ENCODE peak calls at places on chromosomes 13 and 19, in ten cellular contexts. E is dorsolateral prefrontal cortex, D is fibroblast of lung, K is neuronal stem cell, C is AG04449, F is HFF-Myc, P is coronary artery, V is psoas muscle, R is upper lobe of right lung, S is astrocyte of the cerebellum. Y is an unnamed sample.

GRCh38 chr13:104809483-104809882 is 1726.0 kb downstream of the EFNB2 start:
- DNase-seq in E (no peak), D (peak), K (no peak), C (no peak), F (no peak), P (no peak), V (no peak), R (no peak), S (no peak), Y (no peak)

GRCh38 chr13:112951674-112952371 is 17.2 kb upstream of the MCF2L start:
- DNase-seq in E (no peak), D (no peak), K (no peak), C (no peak), F (no peak), P (no peak), V (no peak), R (no peak), S (no peak), Y (no peak)

GRCh38 chr19:28601723-28602440 is 611.1 kb downstream of the UQCRFS1 start:
- DNase-seq in E (no peak), D (no peak), K (no peak), C (no peak), F (no peak), P (no peak), V (no peak), R (no peak), S (no peak), Y (no peak)

GRCh38 chr19:4081441-4082129 is 14.9 kb upstream of the ZBTB7A start:
- DNase-seq in E (no peak), D (no peak), K (no peak), C (no peak), F (no peak), P (no peak), V (no peak), R (no peak), S (no peak), Y (no peak)

GRCh38 chr19:49136771-49137171 is 17.4 kb downstream of the PPFIA3 start:
- DNase-seq in E (no peak), D (no peak), K (no peak), C (no peak), F (no peak), P (no peak), V (no peak), R (no peak), S (no peak), Y (peak)

GRCh38 chr19:3479819-3480215 is 508 bp downstream of the SMIM24 start:
- DNase-seq in E (no peak), D (no peak), K (no peak), C (no peak), F (no peak), P (no peak), V (no peak), R (no peak), S (no peak), Y (no peak)

GRCh38 chr19:11763117-11763516 is 3.7 kb upstream of the ZNF441 start:
- DNase-seq in E (no peak), D (no peak), K (no peak), C (no peak), F (no peak), P (no peak), V (no peak), R (no peak), S (no peak), Y (no peak)

GRCh38 chr13:111629016-111629415 is 308.6 kb downstream of the TEX29 start:
- DNase-seq in E (no peak), D (no peak), K (no peak), C (no peak), F (no peak), P (no peak), V (no peak), R (no peak), S (no peak), Y (no peak)

GRCh38 chr13:107124730-107125129 is 556.8 kb upstream of the ARGLU1 start:
- DNase-seq in E (no peak), D (no peak), K (no peak), C (no peak), F (no peak), P (no peak), V (no peak), R (no peak), S (no peak), Y (no peak)

GRCh38 chr19:11821474-11821873 is 7.4 kb downstream of the ZNF440 start:
- DNase-seq in E (peak), D (peak), K (no peak), C (no peak), F (no peak), P (no peak), V (no peak), R (no peak), S (no peak), Y (peak)

GRCh38 chr19:44452367-44452766 is 4.1 kb upstream of the ZNF229 start:
- DNase-seq in E (no peak), D (no peak), K (no peak), C (no peak), F (no peak), P (no peak), V (no peak), R (no peak), S (no peak), Y (no peak)

GRCh38 chr19:703651-704446 is 4.9 kb upstream of the PALM start:
- DNase-seq in E (peak), D (no peak), K (peak), C (no peak), F (peak), P (no peak), V (peak), R (peak), S (no peak), Y (peak)

GRCh38 chr13:98033277-98034247 is 80.1 kb downstream of the IPO5 start:
- DNase-seq in E (no peak), D (peak), K (peak), C (peak), F (peak), P (no peak), V (no peak), R (no peak), S (peak), Y (peak)

GRCh38 chr19:6842871-6843607 is 44.3 kb upstream of the ADGRE1 start:
- DNase-seq in E (peak), D (no peak), K (no peak), C (no peak), F (no peak), P (no peak), V (no peak), R (no peak), S (no peak), Y (no peak)

GRCh38 chr13:48504606-48505369 is 28.1 kb downstream of the RCBTB2 start:
- DNase-seq in E (no peak), D (no peak), K (no peak), C (no peak), F (no peak), P (no peak), V (no peak), R (no peak), S (no peak), Y (no peak)

GRCh38 chr13:111629933-111630332 is 309.5 kb downstream of the TEX29 start:
- DNase-seq in E (no peak), D (no peak), K (no peak), C (no peak), F (no peak), P (no peak), V (no peak), R (no peak), S (no peak), Y (no peak)

GRCh38 chr13:48476215-48476614 is 56.7 kb downstream of the RCBTB2 start:
- DNase-seq in E (no peak), D (no peak), K (no peak), C (no peak), F (no peak), P (no peak), V (no peak), R (no peak), S (no peak), Y (no peak)

GRCh38 chr19:50736338-50736737 is 13.2 kb downstream of the CLEC11A start:
- DNase-seq in E (no peak), D (no peak), K (no peak), C (no peak), F (no peak), P (no peak), V (no peak), R (no peak), S (no peak), Y (no peak)

GRCh38 chr19:19642506-19643157 is 825 bp downstream of the GMIP start:
- DNase-seq in E (no peak), D (no peak), K (no peak), C (no peak), F (no peak), P (no peak), V (no peak), R (no peak), S (no peak), Y (no peak)

GRCh38 chr19:798415-799075 is 1.3 kb downstream of the PTBP1 start:
- DNase-seq in E (no peak), D (no peak), K (no peak), C (no peak), F (no peak), P (no peak), V (peak), R (no peak), S (no peak), Y (peak)

GRCh38 chr13:27034678-27035111 is 136.9 kb downstream of the USP12 start:
- DNase-seq in E (peak), D (no peak), K (no peak), C (no peak), F (no peak), P (no peak), V (no peak), R (no peak), S (no peak), Y (no peak)

GRCh38 chr13:111058796-111059506 is 56.2 kb upstream of the ARHGEF7 start:
- DNase-seq in E (no peak), D (no peak), K (no peak), C (no peak), F (no peak), P (no peak), V (no peak), R (no peak), S (no peak), Y (no peak)

GRCh38 chr13:60012503-60012902 is 151.2 kb downstream of the DIAPH3 start:
- DNase-seq in E (no peak), D (no peak), K (no peak), C (no peak), F (no peak), P (no peak), V (no peak), R (no peak), S (no peak), Y (no peak)

GRCh38 chr13:96338030-96338429 is 248.1 kb downstream of the HS6ST3 start:
- DNase-seq in E (no peak), D (no peak), K (no peak), C (no peak), F (no peak), P (no peak), V (no peak), R (no peak), S (no peak), Y (no peak)

GRCh38 chr13:53351040-53351439 is 322.4 kb downstream of the OLFM4 start:
- DNase-seq in E (no peak), D (no peak), K (no peak), C (no peak), F (no peak), P (no peak), V (no peak), R (no peak), S (no peak), Y (no peak)

GRCh38 chr19:48997972-48998371 is 4.3 kb downstream of the RUVBL2 start:
- DNase-seq in E (no peak), D (peak), K (peak), C (no peak), F (no peak), P (no peak), V (peak), R (no peak), S (no peak), Y (peak)

GRCh38 chr13:51760592-51760991 is 43.4 kb downstream of the DHRS12 start:
- DNase-seq in E (peak), D (peak), K (no peak), C (no peak), F (no peak), P (no peak), V (no peak), R (no peak), S (no peak), Y (peak)

GRCh38 chr19:17289489-17289888 is 7.8 kb downstream of the ANKLE1 start:
- DNase-seq in E (no peak), D (peak), K (peak), C (no peak), F (peak), P (no peak), V (peak), R (peak), S (peak), Y (peak)

GRCh38 chr13:110116072-110116487 is 190.9 kb downstream of the COL4A1 start:
- DNase-seq in E (no peak), D (no peak), K (peak), C (no peak), F (no peak), P (peak), V (peak), R (peak), S (no peak), Y (peak)

GRCh38 chr13:61880576-61881283 is 465.1 kb upstream of the PCDH20 start:
- DNase-seq in E (no peak), D (peak), K (no peak), C (no peak), F (no peak), P (no peak), V (no peak), R (no peak), S (no peak), Y (no peak)

GRCh38 chr13:39957868-39958676 is 302.6 kb downstream of the COG6 start:
- DNase-seq in E (no peak), D (no peak), K (no peak), C (no peak), F (no peak), P (no peak), V (no peak), R (no peak), S (no peak), Y (no peak)

GRCh38 chr19:55285225-55285890 is 1.6 kb downstream of the BRSK1 start:
- DNase-seq in E (no peak), D (peak), K (no peak), C (no peak), F (no peak), P (no peak), V (no peak), R (no peak), S (no peak), Y (peak)

GRCh38 chr19:11881151-11881800 is 6.3 kb upstream of the ZNF69 start:
- DNase-seq in E (no peak), D (peak), K (peak), C (no peak), F (peak), P (no peak), V (peak), R (peak), S (peak), Y (peak)

GRCh38 chr13:107200491-107200890 is 632.6 kb upstream of the ARGLU1 start:
- DNase-seq in E (no peak), D (no peak), K (no peak), C (no peak), F (no peak), P (no peak), V (no peak), R (no peak), S (no peak), Y (no peak)

GRCh38 chr13:79212064-79212619 is 193.9 kb downstream of the RBM26 start:
- DNase-seq in E (no peak), D (no peak), K (no peak), C (no peak), F (no peak), P (no peak), V (no peak), R (no peak), S (no peak), Y (no peak)

GRCh38 chr13:113976711-113977684 is 3.1 kb upstream of the C13orf46 start:
- DNase-seq in E (peak), D (peak), K (no peak), C (peak), F (no peak), P (no peak), V (peak), R (peak), S (peak), Y (peak)

GRCh38 chr13:99269627-99270252 is 11.6 kb upstream of the GPR18 start:
- DNase-seq in E (no peak), D (peak), K (no peak), C (no peak), F (no peak), P (no peak), V (no peak), R (no peak), S (peak), Y (peak)

GRCh38 chr19:14058182-14059092 is 3.4 kb downstream of the PALM3 start:
- DNase-seq in E (no peak), D (no peak), K (no peak), C (no peak), F (no peak), P (no peak), V (no peak), R (no peak), S (no peak), Y (no peak)
- H3K4me3 ChIP-seq in E (peak), D (peak), K (peak), C (no peak), F (peak), P (peak), V (no peak), R (no peak), S (peak), Y (peak)

GRCh38 chr19:35330475-35330874 is 1.5 kb downstream of the CD22 start:
- DNase-seq in E (no peak), D (no peak), K (no peak), C (no peak), F (no peak), P (no peak), V (no peak), R (no peak), S (no peak), Y (no peak)

GRCh38 chr19:35329323-35329722 is 336 bp downstream of the CD22 start:
- DNase-seq in E (no peak), D (no peak), K (no peak), C (no peak), F (no peak), P (no peak), V (no peak), R (no peak), S (no peak), Y (no peak)

GRCh38 chr19:35334064-35334753 is 5.2 kb downstream of the CD22 start:
- DNase-seq in E (no peak), D (no peak), K (no peak), C (no peak), F (no peak), P (no peak), V (no peak), R (no peak), S (no peak), Y (no peak)

GRCh38 chr19:35332817-35333216 is 3.8 kb downstream of the CD22 start:
- DNase-seq in E (no peak), D (no peak), K (no peak), C (no peak), F (no peak), P (no peak), V (no peak), R (no peak), S (no peak), Y (no peak)

DNA sequence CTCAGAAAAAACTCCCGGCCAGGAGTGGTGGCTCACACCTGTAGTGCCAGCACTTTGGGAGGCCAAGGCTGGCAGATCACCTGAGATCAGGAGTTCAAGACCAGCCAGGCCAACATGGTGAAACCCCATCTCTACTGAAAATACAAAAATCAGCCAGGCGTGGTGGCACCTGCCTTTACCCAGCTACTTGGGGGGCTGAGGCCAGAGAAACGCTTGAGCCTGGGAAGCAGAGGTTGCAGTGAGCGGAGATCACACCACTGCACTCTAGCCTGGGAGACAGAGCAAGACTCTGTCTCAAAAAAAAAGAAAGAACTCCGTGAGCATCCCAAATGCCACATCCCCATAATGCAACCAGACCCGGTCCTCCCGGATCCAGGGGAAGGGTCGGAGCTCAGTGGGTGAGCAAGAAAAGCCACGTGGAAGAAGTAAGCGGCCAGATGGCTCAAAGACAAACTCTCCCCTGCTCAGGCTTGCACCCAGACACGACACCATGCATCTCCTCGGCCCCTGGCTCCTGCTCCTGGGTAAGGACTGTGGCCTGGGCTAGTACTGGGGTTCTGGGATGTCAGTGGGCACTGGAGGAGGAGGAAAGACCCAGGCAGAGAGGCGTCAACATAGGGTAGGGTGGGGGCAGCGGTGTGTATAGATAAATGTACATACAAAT is 2.7 kb downstream of the CD22 start:
- DNase-seq in E (no peak), D (no peak), K (no peak), C (no peak), F (no peak), P (no peak), V (no peak), R (no peak), S (no peak), Y (no peak)
- H3K4me3 ChIP-seq in E (no peak), D (no peak), K (no peak), C (no peak), F (no peak), P (no peak), V (no peak), R (no peak), S (no peak), Y (no peak)

GRCh38 chr13:41332829-41333228 is 21.8 kb downstream of the NAA16 start:
- DNase-seq in E (no peak), D (no peak), K (no peak), C (no peak), F (no peak), P (no peak), V (no peak), R (no peak), S (no peak), Y (no peak)
- H3K4me3 ChIP-seq in E (no peak), D (no peak), K (no peak), C (no peak), F (no peak), P (no peak), V (peak), R (no peak), S (no peak), Y (no peak)

GRCh38 chr19:56670401-56670960 is 1.1 kb downstream of the ZNF835 start:
- DNase-seq in E (no peak), D (no peak), K (no peak), C (no peak), F (no peak), P (no peak), V (no peak), R (no peak), S (no peak), Y (no peak)
- H3K4me3 ChIP-seq in E (peak), D (no peak), K (no peak), C (no peak), F (no peak), P (peak), V (peak), R (peak), S (no peak), Y (no peak)

GRCh38 chr19:38263696-38264485 is 482 bp upstream of the SPINT2 start:
- DNase-seq in E (peak), D (peak), K (no peak), C (no peak), F (no peak), P (peak), V (no peak), R (peak), S (no peak), Y (peak)

GRCh38 chr19:38266070-38266469 is 1.7 kb downstream of the SPINT2 start:
- DNase-seq in E (no peak), D (no peak), K (no peak), C (no peak), F (no peak), P (no peak), V (no peak), R (no peak), S (no peak), Y (no peak)

GRCh38 chr19:38265213-38265861 is 964 bp downstream of the SPINT2 start:
- DNase-seq in E (no peak), D (peak), K (no peak), C (no peak), F (no peak), P (no peak), V (no peak), R (peak), S (no peak), Y (no peak)

GRCh38 chr19:38262585-38263268 is 1.6 kb upstream of the SPINT2 start:
- DNase-seq in E (no peak), D (no peak), K (no peak), C (no peak), F (no peak), P (no peak), V (no peak), R (no peak), S (no peak), Y (no peak)

GRCh38 chr19:38264486-38265212 is at the start of gene SPINT2:
- DNase-seq in E (no peak), D (no peak), K (peak), C (no peak), F (no peak), P (no peak), V (no peak), R (no peak), S (no peak), Y (no peak)
- H3K4me3 ChIP-seq in E (peak), D (peak), K (peak), C (peak), F (peak), P (peak), V (peak), R (peak), S (peak), Y (peak)

DNA sequence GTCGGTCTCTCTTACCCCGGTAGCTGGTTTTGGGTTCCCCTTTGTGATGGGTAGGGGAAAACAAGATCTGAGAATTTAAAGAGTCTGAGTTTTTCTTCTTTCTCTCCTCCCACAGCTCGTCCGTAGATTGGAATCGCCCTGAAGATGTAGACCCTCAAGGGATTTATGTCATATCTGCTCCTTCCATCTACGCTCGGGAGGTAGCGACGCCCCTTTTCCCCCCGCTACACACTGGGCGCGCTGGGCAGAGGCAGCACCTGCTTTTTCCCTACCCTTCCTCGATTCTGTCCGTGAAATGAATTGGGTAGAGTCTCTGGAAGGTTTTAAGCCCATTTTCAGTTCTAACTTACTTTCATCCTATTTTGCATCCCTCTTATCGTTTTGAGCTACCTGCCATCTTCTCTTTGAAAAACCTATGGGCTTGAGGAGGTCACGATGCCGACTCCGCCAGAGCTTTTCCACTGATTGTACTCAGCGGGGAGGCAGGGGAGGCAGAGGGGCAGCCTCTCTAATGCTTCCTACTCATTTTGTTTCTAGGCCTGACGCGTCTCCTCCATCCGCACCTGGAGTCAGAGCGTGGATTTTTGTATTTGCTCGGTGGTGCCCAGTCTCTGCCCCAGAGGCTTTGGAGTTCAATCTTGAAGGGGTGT is 7.1 kb upstream of the SELENOV start:
- DNase-seq in E (no peak), D (no peak), K (no peak), C (no peak), F (no peak), P (no peak), V (no peak), R (no peak), S (no peak), Y (no peak)
- H3K4me3 ChIP-seq in E (peak), D (peak), K (peak), C (peak), F (peak), P (peak), V (peak), R (no peak), S (peak), Y (peak)

Y was measured in fibroblast of the aortic adventitia.